ENCODE peak calls at places on chromosome 18, in nine cellular contexts. O is endothelial cell, G is GM23338, I is MCF 10A, C is sigmoid colon, W is prostate gland, F is PC-9, V is GM12865, J is coronary artery. M is an unnamed sample.
A peak's percentile ranks its signal among the peaks of the same experiment; 100 is the strongest.

GRCh38 chr18:77140439-77141109 is 8.0 kb upstream of the MBP start:
- DNase-seq in O (no peak), G (no peak), I (no peak), C (peak; percentile 78), W (no peak), F (no peak), V (no peak), J (peak; percentile 70), M (no peak)

GRCh38 chr18:73201940-73202339 is 334.2 kb upstream of the NETO1 start:
- DNase-seq in O (no peak), G (no peak), I (peak; percentile 39), C (no peak), W (no peak), F (no peak), V (no peak), J (no peak), M (no peak)

GRCh38 chr18:39350916-39351315 is 1785.3 kb upstream of the CELF4 start:
- DNase-seq in O (no peak), G (no peak), I (no peak), C (no peak), W (no peak), F (no peak), V (no peak), J (no peak), M (no peak)

GRCh38 chr18:44708451-44709083 is 27.9 kb downstream of the SETBP1 start:
- DNase-seq in O (no peak), G (no peak), I (no peak), C (no peak), W (no peak), F (no peak), V (no peak), J (no peak), M (no peak)

GRCh38 chr18:2572144-2572682 is 856 bp downstream of the NDC80 start:
- DNase-seq in O (no peak), G (no peak), I (peak; percentile 21), C (no peak), W (no peak), F (no peak), V (peak; percentile 29), J (no peak), M (no peak)

GRCh38 chr18:47263197-47263827 is 11.9 kb upstream of the SKOR2 start:
- DNase-seq in O (peak; percentile 63), G (peak; percentile 89), I (no peak), C (no peak), W (no peak), F (no peak), V (no peak), J (no peak), M (no peak)

GRCh38 chr18:58843662-58844035 is 21.0 kb upstream of the ZNF532 start:
- DNase-seq in O (no peak), G (no peak), I (no peak), C (no peak), W (no peak), F (no peak), V (no peak), J (no peak), M (no peak)

GRCh38 chr18:77108001-77108692 is 24.4 kb downstream of the MBP start:
- DNase-seq in O (no peak), G (no peak), I (no peak), C (peak; percentile 91), W (no peak), F (no peak), V (peak; percentile 62), J (no peak), M (no peak)

GRCh38 chr18:45760443-45761036 is 36.6 kb downstream of the SLC14A1 start:
- DNase-seq in O (no peak), G (peak; percentile 89), I (no peak), C (no peak), W (no peak), F (no peak), V (no peak), J (no peak), M (no peak)

GRCh38 chr18:62659698-62660097 is 55.6 kb upstream of the PHLPP1 start:
- DNase-seq in O (no peak), G (peak; percentile 31), I (no peak), C (no peak), W (no peak), F (no peak), V (peak; percentile 29), J (no peak), M (no peak)

GRCh38 chr18:61841709-61842108 is 51.1 kb downstream of the RNF152 start:
- DNase-seq in O (no peak), G (no peak), I (no peak), C (no peak), W (no peak), F (no peak), V (no peak), J (no peak), M (no peak)

GRCh38 chr18:2114289-2114688 is 457.0 kb downstream of the METTL4 start:
- DNase-seq in O (no peak), G (peak; percentile 14), I (no peak), C (no peak), W (no peak), F (no peak), V (no peak), J (no peak), M (no peak)

GRCh38 chr18:22800551-22800951 is 132.6 kb upstream of the RBBP8 start:
- DNase-seq in O (no peak), G (no peak), I (no peak), C (peak; percentile 70), W (no peak), F (no peak), V (no peak), J (no peak), M (no peak)

GRCh38 chr18:63284173-63284765 is 35.3 kb downstream of the BCL2 start:
- DNase-seq in O (no peak), G (no peak), I (no peak), C (peak; percentile 74), W (no peak), F (no peak), V (no peak), J (no peak), M (no peak)

DNA sequence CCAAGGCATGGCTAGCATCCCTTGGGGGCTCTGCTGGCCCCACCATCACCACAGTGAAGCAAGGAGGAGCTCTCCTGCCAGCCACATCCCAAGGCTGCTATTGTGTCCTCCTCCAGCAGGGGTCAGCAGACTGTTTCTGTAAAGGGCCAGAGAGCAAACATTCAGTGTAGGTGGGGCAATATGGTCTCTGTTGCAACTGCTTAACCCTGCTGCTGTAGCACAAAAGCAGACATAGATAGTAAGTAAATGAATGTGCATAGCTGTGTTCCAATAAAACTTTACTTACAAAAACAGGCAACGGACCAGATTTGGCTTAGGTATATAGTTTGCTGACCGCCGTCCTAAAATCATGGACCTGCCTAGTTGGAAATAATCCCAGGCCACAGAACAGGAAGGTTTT is 36.4 kb upstream of the ZBTB7C start:
- DNase-seq in O (peak; percentile 85), G (peak; percentile 91), I (peak; percentile 90), C (peak; percentile 77), W (peak; percentile 57), F (peak; percentile 63), V (peak; percentile 75), J (no peak), M (peak; percentile 57)
- TF ChIP-seq CTCF in O (peak; percentile 91), G (peak; percentile 93), I (peak; percentile 94), C (peak; percentile 59), W (peak; percentile 63), F (peak; percentile 93), V (peak; percentile 95), J (peak; percentile 69), M (peak; percentile 81)

GRCh38 chr18:25310045-25310444 is 41.9 kb downstream of the ZNF521 start:
- DNase-seq in O (no peak), G (peak; percentile 68), I (peak; percentile 28), C (no peak), W (no peak), F (no peak), V (peak; percentile 20), J (no peak), M (no peak)
- TF ChIP-seq CTCF in O (no peak), G (peak; percentile 68), I (no peak), C (no peak), W (no peak), F (peak; percentile 29), V (no peak), J (no peak), M (no peak)

GRCh38 chr18:11726556-11726955 is 37.5 kb downstream of the GNAL start:
- DNase-seq in O (no peak), G (no peak), I (peak; percentile 33), C (no peak), W (no peak), F (no peak), V (no peak), J (no peak), M (no peak)

GRCh38 chr18:11733031-11733430 is 44.0 kb downstream of the GNAL start:
- DNase-seq in O (peak; percentile 84), G (peak; percentile 88), I (peak; percentile 75), C (peak; percentile 88), W (peak; percentile 46), F (peak; percentile 80), V (peak; percentile 67), J (no peak), M (peak; percentile 79)

GRCh38 chr18:11729556-11729955 is 40.5 kb downstream of the GNAL start:
- DNase-seq in O (no peak), G (no peak), I (no peak), C (no peak), W (no peak), F (no peak), V (no peak), J (no peak), M (no peak)

DNA sequence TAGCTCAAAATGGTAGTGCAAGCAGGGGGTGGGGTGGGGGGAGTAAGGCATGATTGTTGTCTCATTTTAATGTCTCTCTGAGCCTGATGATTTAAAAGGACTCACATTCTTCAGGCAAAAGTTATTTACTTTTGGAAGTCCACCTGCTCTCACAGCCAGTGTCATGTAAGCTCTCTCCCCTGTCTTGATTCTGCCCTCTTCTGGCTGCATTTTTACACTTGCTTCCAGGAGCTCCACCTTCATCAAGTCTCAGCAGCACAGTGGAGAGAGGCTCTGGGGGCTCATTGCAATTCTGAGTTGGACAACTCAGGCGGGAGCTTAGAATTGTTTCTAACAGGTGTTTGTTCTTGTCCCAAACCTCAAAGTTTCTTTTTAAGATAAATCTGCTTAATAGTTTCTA is 39.2 kb downstream of the GNAL start:
- DNase-seq in O (peak; percentile 18), G (peak; percentile 67), I (peak; percentile 59), C (no peak), W (no peak), F (peak; percentile 10), V (peak; percentile 24), J (no peak), M (no peak)
- TF ChIP-seq CTCF in O (no peak), G (peak; percentile 47), I (peak; percentile 41), C (no peak), W (no peak), F (peak; percentile 21), V (no peak), J (no peak), M (peak; percentile 30)

GRCh38 chr18:26014462-26014861 is 76.0 kb downstream of the SS18 start:
- DNase-seq in O (no peak), G (no peak), I (no peak), C (no peak), W (no peak), F (no peak), V (no peak), J (no peak), M (no peak)

GRCh38 chr18:26022585-26022984 is 67.8 kb downstream of the SS18 start:
- DNase-seq in O (no peak), G (no peak), I (no peak), C (no peak), W (no peak), F (no peak), V (no peak), J (no peak), M (no peak)

GRCh38 chr18:26021061-26021754 is 69.2 kb downstream of the SS18 start:
- DNase-seq in O (no peak), G (no peak), I (no peak), C (no peak), W (no peak), F (no peak), V (no peak), J (no peak), M (no peak)

GRCh38 chr18:26017929-26018328 is 72.5 kb downstream of the SS18 start:
- DNase-seq in O (no peak), G (no peak), I (no peak), C (no peak), W (no peak), F (no peak), V (peak; percentile 11), J (no peak), M (no peak)
- TF ChIP-seq CTCF in O (no peak), G (no peak), I (no peak), C (no peak), W (no peak), F (no peak), V (no peak), J (no peak), M (peak; percentile 27)